ENCODE peak calls at places on chromosomes 16 and 17, in five cellular contexts. J, S, B, N and V are unnamed samples.

GRCh38 chr16:23869052-23869451 is 33.3 kb downstream of the PRKCB start:
- DNase-seq in J (no peak), S (no peak), B (no peak), N (no peak), V (no peak)

GRCh38 chr17:7219434-7219811 is 213 bp downstream of the DLG4 start:
- DNase-seq in J (no peak), S (no peak), B (no peak), N (no peak), V (no peak)

GRCh38 chr17:4605826-4606225 is 21.5 kb downstream of the SMTNL2 start:
- DNase-seq in J (no peak), S (peak), B (peak), N (no peak), V (no peak)

GRCh38 chr16:84416407-84417321 is 48.3 kb downstream of the ATP2C2 start:
- DNase-seq in J (no peak), S (no peak), B (no peak), N (no peak), V (no peak)

GRCh38 chr17:14737984-14738651 is 437.2 kb downstream of the HS3ST3B1 start:
- DNase-seq in J (peak), S (peak), B (peak), N (no peak), V (peak)

GRCh38 chr16:82046541-82046940 is 11.5 kb downstream of the HSD17B2 start:
- DNase-seq in J (no peak), S (no peak), B (no peak), N (no peak), V (no peak)

GRCh38 chr17:56795510-56795909 is 38.2 kb downstream of the C17orf67 start:
- DNase-seq in J (no peak), S (no peak), B (no peak), N (no peak), V (no peak)

GRCh38 chr17:61409301-61410099 is 9.9 kb downstream of the TBX2 start:
- DNase-seq in J (peak), S (peak), B (peak), N (peak), V (peak)

GRCh38 chr16:86100205-86101134 is 201.5 kb downstream of the IRF8 start:
- DNase-seq in J (no peak), S (peak), B (no peak), N (no peak), V (no peak)

GRCh38 chr17:16418684-16419066 is 3.3 kb downstream of the TRPV2 start:
- DNase-seq in J (no peak), S (no peak), B (no peak), N (peak), V (no peak)

GRCh38 chr16:31331141-31331764 is 23.7 kb upstream of the ITGAX start:
- DNase-seq in J (no peak), S (no peak), B (no peak), N (no peak), V (no peak)

GRCh38 chr17:80612997-80613731 is 68.5 kb downstream of the RPTOR start:
- DNase-seq in J (no peak), S (no peak), B (no peak), N (no peak), V (no peak)

GRCh38 chr16:50335198-50335958 is 33.4 kb downstream of the BRD7 start:
- DNase-seq in J (no peak), S (peak), B (no peak), N (no peak), V (no peak)

GRCh38 chr16:88468289-88469129 is 15.4 kb downstream of the ZFPM1 start:
- DNase-seq in J (no peak), S (peak), B (no peak), N (peak), V (peak)
- TF ChIP-seq POLR2A in J (no peak), S (no peak), B (no peak), N (no peak), V (no peak)

DNA sequence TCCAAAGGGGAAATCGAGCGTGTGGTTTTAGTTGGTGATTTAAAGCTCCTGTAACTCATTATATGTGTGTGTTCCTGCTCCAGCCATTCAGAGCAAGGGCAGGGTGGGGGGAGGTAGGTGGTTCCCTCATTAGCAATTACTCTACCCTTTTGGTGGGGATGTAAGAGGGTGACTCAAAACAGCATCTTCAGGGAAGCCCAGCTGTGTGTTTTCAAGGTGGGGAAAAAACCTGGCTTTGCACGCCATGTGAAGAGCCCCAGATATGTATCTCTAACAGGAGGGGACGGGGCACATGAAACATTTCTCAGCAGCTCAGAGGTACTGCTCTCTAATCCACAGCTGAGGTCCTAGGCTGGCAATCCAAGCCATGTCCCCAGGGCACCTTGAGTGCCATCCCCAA is 241.3 kb upstream of the ZFHX3 start:
- DNase-seq in J (no peak), S (no peak), B (no peak), N (no peak), V (no peak)
- TF ChIP-seq POLR2A in J (no peak), S (no peak), B (no peak), N (no peak), V (no peak)

GRCh38 chr16:1713933-1714332 is 7.9 kb downstream of the MAPK8IP3 start:
- DNase-seq in J (no peak), S (no peak), B (no peak), N (no peak), V (no peak)
- TF ChIP-seq POLR2A in J (no peak), S (no peak), B (no peak), N (no peak), V (no peak)

GRCh38 chr17:58323420-58324408 is 4.9 kb downstream of the TSPOAP1 start:
- DNase-seq in J (no peak), S (no peak), B (no peak), N (no peak), V (no peak)

GRCh38 chr17:58325976-58326468 is 2.6 kb downstream of the TSPOAP1 start:
- DNase-seq in J (no peak), S (no peak), B (no peak), N (peak), V (peak)

GRCh38 chr17:58322581-58323419 is 5.8 kb downstream of the TSPOAP1 start:
- DNase-seq in J (no peak), S (no peak), B (no peak), N (no peak), V (no peak)

GRCh38 chr17:58325289-58325726 is 3.3 kb downstream of the TSPOAP1 start:
- DNase-seq in J (no peak), S (no peak), B (no peak), N (peak), V (no peak)

DNA sequence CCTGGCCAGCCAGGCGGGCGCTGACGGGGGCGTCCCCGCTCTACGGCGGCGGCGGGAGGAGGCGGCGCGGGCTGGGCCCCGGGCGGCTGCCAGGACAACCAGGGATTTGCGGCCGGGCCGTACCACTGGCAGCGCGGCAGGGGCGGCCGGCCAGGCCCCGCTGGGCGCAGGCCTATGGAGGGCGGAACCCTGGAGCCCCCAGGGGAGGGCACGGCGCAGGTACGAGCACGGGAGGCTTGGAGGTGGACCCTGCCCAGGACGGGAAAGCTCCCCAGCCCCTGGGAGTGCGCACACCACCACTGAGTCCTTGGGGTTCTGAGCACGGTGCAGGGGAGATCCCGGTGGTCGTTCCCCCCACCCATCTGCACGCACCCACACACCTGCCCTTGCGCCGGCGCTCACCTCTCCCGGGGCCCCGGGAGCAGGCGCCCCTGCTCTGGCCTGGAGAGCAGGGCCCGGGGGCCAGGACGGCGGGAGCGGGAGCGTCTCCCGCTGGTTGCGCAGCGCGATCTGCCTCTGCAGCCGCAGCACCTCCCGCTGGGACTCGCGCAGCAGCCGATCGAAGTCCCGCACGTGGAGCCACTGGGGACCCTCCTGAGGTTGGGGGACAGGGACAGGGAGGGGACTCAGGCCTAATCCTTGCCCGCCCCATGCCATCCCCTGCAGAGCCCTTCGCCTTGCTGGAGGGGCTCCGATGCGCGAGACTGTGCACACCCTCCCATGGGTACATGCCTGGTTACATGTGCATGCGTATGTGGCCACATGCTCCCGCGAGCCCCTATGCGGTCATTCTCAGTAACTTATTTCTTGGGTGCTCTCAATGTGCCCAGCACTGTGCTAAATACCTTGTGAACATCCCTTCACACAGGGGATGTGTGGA is 3.9 kb downstream of the TSPOAP1 start:
- DNase-seq in J (peak), S (peak), B (no peak), N (peak), V (no peak)
- TF ChIP-seq POLR2A in J (no peak), S (no peak), B (no peak), N (peak), V (no peak)

DNA sequence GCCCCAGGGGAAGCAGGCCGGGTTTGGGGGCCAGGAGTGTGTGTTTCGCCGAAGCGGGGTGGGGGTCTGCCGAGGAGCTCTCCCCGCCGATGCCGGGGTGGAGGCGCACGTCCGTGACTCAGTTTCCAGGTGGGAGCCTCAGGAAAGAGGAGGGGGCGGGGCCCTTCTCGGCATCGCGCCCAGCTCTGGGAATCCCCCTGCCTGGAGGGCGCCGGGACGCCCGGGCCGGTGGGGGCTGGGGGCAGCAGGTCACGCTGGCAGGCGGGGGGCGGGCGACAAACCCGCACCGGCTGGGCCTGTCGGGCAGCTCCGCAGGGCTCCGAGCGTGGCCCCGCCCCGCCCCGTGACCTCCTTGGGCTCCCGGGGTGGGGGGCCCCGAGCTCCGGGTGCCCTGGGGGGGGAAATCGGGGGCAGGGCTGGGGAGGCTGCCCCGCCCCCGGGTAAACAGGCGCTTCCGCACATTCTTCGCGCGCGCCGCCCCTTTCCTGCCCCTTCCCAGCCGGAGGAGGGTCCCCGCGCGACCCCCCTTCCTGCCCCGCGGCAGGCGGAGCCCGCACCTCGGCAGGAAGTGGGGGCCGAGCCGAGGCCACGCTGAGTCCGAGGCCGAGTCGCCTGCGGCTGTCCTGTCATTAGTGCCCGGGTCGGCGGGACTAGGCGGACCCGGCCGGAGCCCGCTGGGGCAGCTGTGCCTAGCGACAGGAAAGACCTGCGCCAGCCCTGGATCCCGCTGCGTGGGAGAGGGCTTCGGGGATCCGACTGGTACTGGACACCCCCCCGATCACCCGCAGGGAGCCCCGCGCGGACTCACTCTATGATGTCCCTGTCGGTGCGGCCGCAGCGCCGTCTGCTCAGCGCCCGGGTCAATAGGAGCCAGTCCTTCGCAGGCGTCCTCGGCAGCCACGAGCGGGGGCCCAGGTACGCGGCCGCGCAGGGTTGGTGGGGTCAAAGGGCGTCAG is 9.3 kb downstream of the RIPOR1 start:
- DNase-seq in J (peak), S (no peak), B (no peak), N (peak), V (no peak)
- TF ChIP-seq POLR2A in J (no peak), S (no peak), B (no peak), N (no peak), V (no peak)

GRCh38 chr17:42276359-42276608 is at the start of gene STAT5B:
- DNase-seq in J (peak), S (peak), B (peak), N (peak), V (peak)
- TF ChIP-seq POLR2A in J (peak), S (no peak), B (no peak), N (peak), V (peak)

GRCh38 chr17:81711814-81712467 is at the start of gene SLC25A10:
- DNase-seq in J (peak), S (peak), B (peak), N (peak), V (peak)
- TF ChIP-seq POLR2A in J (peak), S (no peak), B (no peak), N (no peak), V (no peak)

DNA sequence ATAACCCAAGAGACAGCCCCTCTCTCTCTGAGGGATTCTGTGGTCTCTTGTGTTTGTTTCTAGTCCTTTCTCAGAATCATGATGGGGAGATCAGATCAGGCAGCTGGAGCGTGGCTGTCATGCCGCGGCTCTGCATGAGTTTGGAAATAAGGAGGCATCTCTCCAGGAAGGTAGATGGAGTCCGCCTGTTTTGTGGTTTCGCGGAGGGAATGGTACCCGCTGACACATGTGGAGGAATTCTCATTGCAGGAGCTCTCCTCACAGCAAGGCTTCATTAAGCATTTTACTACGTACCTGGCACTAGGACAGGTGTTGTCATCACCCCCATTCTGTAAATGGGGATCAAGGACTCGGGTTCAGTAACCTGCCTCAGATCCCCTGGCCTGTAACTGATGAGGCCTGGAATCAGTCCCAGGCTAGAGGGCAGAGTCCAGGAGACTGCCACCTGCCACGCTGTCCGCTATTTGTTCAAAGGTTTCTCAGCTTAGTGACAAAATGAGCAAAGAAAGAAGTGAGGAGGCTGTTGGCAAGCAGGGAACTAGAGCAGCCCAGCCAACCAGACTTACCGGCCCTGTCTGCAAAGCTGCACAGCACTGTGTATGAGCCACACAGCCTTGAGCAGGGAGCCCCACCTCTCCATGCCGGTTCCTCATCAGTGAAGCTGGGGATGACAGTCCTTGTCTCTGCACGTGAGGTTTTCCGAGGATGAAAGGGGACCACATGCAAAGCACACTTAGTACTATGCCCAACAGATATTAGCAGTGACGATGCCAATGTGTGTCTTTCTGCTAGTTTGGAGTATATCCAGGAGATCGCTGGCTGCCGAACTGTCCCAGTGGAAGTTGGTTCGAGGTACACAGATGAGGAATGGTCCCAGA is 11.0 kb downstream of the KDM8 start:
- DNase-seq in J (no peak), S (no peak), B (no peak), N (no peak), V (no peak)
- TF ChIP-seq POLR2A in J (no peak), S (no peak), B (no peak), N (no peak), V (no peak)